ENCODE peak calls at places on chromosomes 4 and X, in five cellular contexts. One of them, this sample, is unnamed.

GRCh38 chr4:174265917-174266316 is 17.6 kb downstream of the FBXO8 start:
- DNase-seq in CD8-positive, alpha-beta T cell: no peak
- DNase-seq in psoas muscle: no peak
- DNase-seq in fibroblast of the aortic adventitia: no peak
- DNase-seq in GM06990: no peak
- DNase-seq in this sample: no peak

GRCh38 chr4:15506464-15506863 is 36.8 kb downstream of the CC2D2A start:
- DNase-seq in CD8-positive, alpha-beta T cell: no peak
- DNase-seq in psoas muscle: no peak
- DNase-seq in fibroblast of the aortic adventitia: peak
- DNase-seq in GM06990: no peak
- DNase-seq in this sample: peak

GRCh38 chr4:156968479-156968984 is 3.1 kb downstream of the PDGFC start:
- DNase-seq in CD8-positive, alpha-beta T cell: no peak
- DNase-seq in psoas muscle: peak
- DNase-seq in fibroblast of the aortic adventitia: peak
- DNase-seq in GM06990: no peak
- DNase-seq in this sample: peak

GRCh38 chr4:26320159-26320452 is 708 bp upstream of the RBPJ start:
- DNase-seq in CD8-positive, alpha-beta T cell: no peak
- DNase-seq in psoas muscle: no peak
- DNase-seq in fibroblast of the aortic adventitia: peak
- DNase-seq in GM06990: no peak
- DNase-seq in this sample: peak

GRCh38 chrX:138748480-138748879 is 37.0 kb upstream of the FGF13 start:
- DNase-seq in CD8-positive, alpha-beta T cell: no peak
- DNase-seq in psoas muscle: no peak
- DNase-seq in fibroblast of the aortic adventitia: peak
- DNase-seq in GM06990: no peak
- DNase-seq in this sample: peak

GRCh38 chr4:78926825-78927224 is 12.4 kb downstream of the PAQR3 start:
- DNase-seq in CD8-positive, alpha-beta T cell: no peak
- DNase-seq in psoas muscle: no peak
- DNase-seq in fibroblast of the aortic adventitia: no peak
- DNase-seq in GM06990: no peak
- DNase-seq in this sample: no peak

GRCh38 chr4:8195841-8196460 is 3.1 kb upstream of the SH3TC1 start:
- DNase-seq in CD8-positive, alpha-beta T cell: no peak
- DNase-seq in psoas muscle: no peak
- DNase-seq in fibroblast of the aortic adventitia: no peak
- DNase-seq in GM06990: no peak
- DNase-seq in this sample: no peak

GRCh38 chr4:109803924-109804571 is 2.2 kb upstream of the CFI start:
- DNase-seq in CD8-positive, alpha-beta T cell: no peak
- DNase-seq in psoas muscle: no peak
- DNase-seq in fibroblast of the aortic adventitia: peak
- DNase-seq in GM06990: no peak
- DNase-seq in this sample: peak

GRCh38 chr4:41070516-41071281 is 143.6 kb downstream of the APBB2 start:
- DNase-seq in CD8-positive, alpha-beta T cell: no peak
- DNase-seq in psoas muscle: no peak
- DNase-seq in fibroblast of the aortic adventitia: peak
- DNase-seq in GM06990: no peak
- DNase-seq in this sample: no peak

GRCh38 chr4:166924456-166924855 is 309.8 kb downstream of the SPOCK3 start:
- DNase-seq in CD8-positive, alpha-beta T cell: no peak
- DNase-seq in psoas muscle: no peak
- DNase-seq in fibroblast of the aortic adventitia: peak
- DNase-seq in GM06990: no peak
- DNase-seq in this sample: no peak

GRCh38 chr4:165625281-165625680 is 246.5 kb downstream of the CPE start:
- DNase-seq in CD8-positive, alpha-beta T cell: no peak
- DNase-seq in psoas muscle: no peak
- DNase-seq in fibroblast of the aortic adventitia: peak
- DNase-seq in GM06990: no peak
- DNase-seq in this sample: peak

GRCh38 chr4:127113852-127114362 is 518.9 kb upstream of the INTU start:
- DNase-seq in CD8-positive, alpha-beta T cell: no peak
- DNase-seq in psoas muscle: no peak
- DNase-seq in fibroblast of the aortic adventitia: no peak
- DNase-seq in GM06990: no peak
- DNase-seq in this sample: no peak

GRCh38 chr4:177239878-177240277 is 69.8 kb upstream of the NEIL3 start:
- DNase-seq in CD8-positive, alpha-beta T cell: no peak
- DNase-seq in psoas muscle: no peak
- DNase-seq in fibroblast of the aortic adventitia: peak
- DNase-seq in GM06990: no peak
- DNase-seq in this sample: peak

GRCh38 chr4:108885211-108885610 is 122.4 kb upstream of the ETNPPL start:
- DNase-seq in CD8-positive, alpha-beta T cell: no peak
- DNase-seq in psoas muscle: no peak
- DNase-seq in fibroblast of the aortic adventitia: peak
- DNase-seq in GM06990: no peak
- DNase-seq in this sample: peak

GRCh38 chr4:32499176-32499575 is 1779.0 kb downstream of the PCDH7 start:
- DNase-seq in CD8-positive, alpha-beta T cell: no peak
- DNase-seq in psoas muscle: no peak
- DNase-seq in fibroblast of the aortic adventitia: peak
- DNase-seq in GM06990: no peak
- DNase-seq in this sample: peak

GRCh38 chr4:161457311-161457710 is 706.5 kb downstream of the FSTL5 start:
- DNase-seq in CD8-positive, alpha-beta T cell: no peak
- DNase-seq in psoas muscle: no peak
- DNase-seq in fibroblast of the aortic adventitia: no peak
- DNase-seq in GM06990: no peak
- DNase-seq in this sample: no peak

GRCh38 chr4:24664956-24665355 is 80.6 kb upstream of the DHX15 start:
- DNase-seq in CD8-positive, alpha-beta T cell: no peak
- DNase-seq in psoas muscle: no peak
- DNase-seq in fibroblast of the aortic adventitia: peak
- DNase-seq in GM06990: no peak
- DNase-seq in this sample: peak

GRCh38 chr4:28229092-28229491 is 1368.5 kb downstream of the STIM2 start:
- DNase-seq in CD8-positive, alpha-beta T cell: no peak
- DNase-seq in psoas muscle: no peak
- DNase-seq in fibroblast of the aortic adventitia: peak
- DNase-seq in GM06990: no peak
- DNase-seq in this sample: peak

GRCh38 chr4:98929341-98930267 is 671 bp upstream of the EIF4E start:
- DNase-seq in CD8-positive, alpha-beta T cell: peak
- DNase-seq in psoas muscle: peak
- DNase-seq in fibroblast of the aortic adventitia: peak
- DNase-seq in GM06990: peak
- DNase-seq in this sample: peak

GRCh38 chr4:7255488-7255881 is 63.1 kb downstream of the SORCS2 start:
- DNase-seq in CD8-positive, alpha-beta T cell: no peak
- DNase-seq in psoas muscle: no peak
- DNase-seq in fibroblast of the aortic adventitia: no peak
- DNase-seq in GM06990: no peak
- DNase-seq in this sample: no peak

GRCh38 chrX:96650023-96650422 is 34.6 kb upstream of the DIAPH2 start:
- DNase-seq in CD8-positive, alpha-beta T cell: no peak
- DNase-seq in psoas muscle: no peak
- DNase-seq in fibroblast of the aortic adventitia: no peak
- DNase-seq in GM06990: no peak
- DNase-seq in this sample: no peak

GRCh38 chr4:184762100-184762499 is 28.2 kb upstream of the CENPU start:
- DNase-seq in CD8-positive, alpha-beta T cell: no peak
- DNase-seq in psoas muscle: no peak
- DNase-seq in fibroblast of the aortic adventitia: no peak
- DNase-seq in GM06990: no peak
- DNase-seq in this sample: no peak

GRCh38 chr4:151955721-151956340 is 195.0 kb upstream of the GATB start:
- DNase-seq in CD8-positive, alpha-beta T cell: no peak
- DNase-seq in psoas muscle: no peak
- DNase-seq in fibroblast of the aortic adventitia: peak
- DNase-seq in GM06990: no peak
- DNase-seq in this sample: peak

GRCh38 chr4:25837107-25837506 is 25.7 kb downstream of the SEL1L3 start:
- DNase-seq in CD8-positive, alpha-beta T cell: no peak
- DNase-seq in psoas muscle: no peak
- DNase-seq in fibroblast of the aortic adventitia: no peak
- DNase-seq in GM06990: no peak
- DNase-seq in this sample: no peak

DNA sequence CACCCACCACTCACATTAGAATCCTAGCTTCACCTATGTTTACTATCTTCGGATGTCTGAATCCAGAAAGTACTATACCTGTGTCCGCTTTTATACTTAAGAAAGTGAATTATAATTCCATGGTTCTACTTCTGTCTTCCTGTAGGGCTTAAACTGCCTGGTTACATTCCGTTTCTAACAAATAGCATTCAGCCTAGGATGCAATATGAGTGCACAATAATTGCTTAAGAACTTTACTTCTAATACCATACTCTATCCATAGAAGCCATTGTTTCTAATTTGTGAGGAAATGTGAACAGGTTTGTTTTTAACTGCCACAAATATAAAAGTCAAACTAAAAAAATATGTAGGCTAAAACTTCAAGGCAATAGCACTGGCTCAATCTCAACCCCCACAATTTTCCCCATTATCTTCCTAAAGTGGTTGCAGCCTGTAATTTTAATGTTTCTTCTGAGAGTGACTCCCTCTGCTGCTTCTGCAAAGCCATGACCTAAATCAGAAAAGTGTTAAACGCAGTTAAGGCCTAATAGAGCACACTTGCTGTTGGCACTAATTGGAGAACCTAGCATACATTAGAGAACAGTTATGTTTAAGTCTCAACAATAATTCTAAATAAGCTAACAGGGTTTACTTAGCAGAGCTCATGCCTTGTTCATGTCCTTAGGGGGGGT is 4.2 kb downstream of the UNC5C start:
- DNase-seq in CD8-positive, alpha-beta T cell: no peak
- DNase-seq in psoas muscle: no peak
- DNase-seq in fibroblast of the aortic adventitia: peak
- DNase-seq in GM06990: no peak
- DNase-seq in this sample: peak
- TF ChIP-seq CTCF in CD8-positive, alpha-beta T cell: no peak
- TF ChIP-seq CTCF in psoas muscle: no peak
- TF ChIP-seq CTCF in fibroblast of the aortic adventitia: no peak
- TF ChIP-seq CTCF in GM06990: no peak
- TF ChIP-seq CTCF in this sample: peak

GRCh38 chr4:3332498-3332897 is 39.7 kb downstream of the RGS12 start:
- DNase-seq in CD8-positive, alpha-beta T cell: no peak
- DNase-seq in psoas muscle: no peak
- DNase-seq in fibroblast of the aortic adventitia: no peak
- DNase-seq in GM06990: no peak
- DNase-seq in this sample: no peak
- H3K4me3 ChIP-seq in CD8-positive, alpha-beta T cell: no peak
- H3K4me3 ChIP-seq in psoas muscle: no peak
- H3K4me3 ChIP-seq in fibroblast of the aortic adventitia: no peak
- H3K4me3 ChIP-seq in GM06990: no peak
- H3K4me3 ChIP-seq in this sample: no peak

GRCh38 chr4:169369634-169370033 is 98.9 kb upstream of the SH3RF1 start:
- DNase-seq in CD8-positive, alpha-beta T cell: no peak
- DNase-seq in psoas muscle: no peak
- DNase-seq in fibroblast of the aortic adventitia: no peak
- DNase-seq in GM06990: no peak
- DNase-seq in this sample: no peak
- TF ChIP-seq CTCF in CD8-positive, alpha-beta T cell: no peak
- TF ChIP-seq CTCF in psoas muscle: no peak
- TF ChIP-seq CTCF in fibroblast of the aortic adventitia: no peak
- TF ChIP-seq CTCF in GM06990: no peak
- TF ChIP-seq CTCF in this sample: no peak

GRCh38 chr4:83128235-83128929 is 13.9 kb upstream of the PLAC8 start:
- DNase-seq in CD8-positive, alpha-beta T cell: no peak
- DNase-seq in psoas muscle: no peak
- DNase-seq in fibroblast of the aortic adventitia: peak
- DNase-seq in GM06990: no peak
- DNase-seq in this sample: peak
- H3K4me3 ChIP-seq in CD8-positive, alpha-beta T cell: no peak
- H3K4me3 ChIP-seq in psoas muscle: no peak
- H3K4me3 ChIP-seq in fibroblast of the aortic adventitia: no peak
- H3K4me3 ChIP-seq in GM06990: no peak
- H3K4me3 ChIP-seq in this sample: no peak